ENCODE peak calls at places on chromosomes 5 and 9, in seven cellular contexts. Y is stimulated activated CD4-positive, alpha-beta T cell treated with anti-CD3 and anti-CD28 coated beads, TNF-alpha, amount 100 ng/mL, for 1 hour; F is activated T-cell treated with anti-CD3 and anti-CD28 coated beads for 1 hour; T is CD8-positive, alpha-beta memory T cell; O is CD8-positive, alpha-beta T cell; Z is hepatocyte; B is HCEC 1CT. S is an unnamed sample.

GRCh38 chr9:13083973-13084528 is 195.4 kb downstream of the MPDZ start:
- DNase-seq in Y (no peak), F (no peak), T (no peak), O (no peak), Z (no peak), B (peak), S (peak)

GRCh38 chr9:99059074-99059894 is 45.6 kb upstream of the TGFBR1 start:
- DNase-seq in Y (no peak), F (no peak), T (peak), O (no peak), Z (no peak), B (no peak), S (no peak)

GRCh38 chr9:90271707-90272106 is 370.9 kb downstream of the DIRAS2 start:
- DNase-seq in Y (no peak), F (no peak), T (no peak), O (no peak), Z (no peak), B (no peak), S (no peak)

GRCh38 chr5:175460126-175460525 is 16.1 kb upstream of the DRD1 start:
- DNase-seq in Y (no peak), F (no peak), T (no peak), O (no peak), Z (peak), B (no peak), S (peak)

GRCh38 chr5:56319281-56320242 is 86.4 kb upstream of the ANKRD55 start:
- DNase-seq in Y (no peak), F (no peak), T (no peak), O (no peak), Z (no peak), B (peak), S (peak)

GRCh38 chr5:179284751-179285191 is 60.5 kb downstream of the ADAMTS2 start:
- DNase-seq in Y (no peak), F (no peak), T (no peak), O (no peak), Z (no peak), B (no peak), S (peak)

GRCh38 chr5:85921590-85921989 is 696.2 kb upstream of the COX7C start:
- DNase-seq in Y (no peak), F (no peak), T (no peak), O (no peak), Z (no peak), B (no peak), S (no peak)

GRCh38 chr9:89309166-89309565 is 1.8 kb upstream of the CKS2 start:
- DNase-seq in Y (no peak), F (no peak), T (no peak), O (no peak), Z (no peak), B (no peak), S (no peak)

GRCh38 chr9:111662851-111663823 is 1.7 kb downstream of the GNG10 start:
- DNase-seq in Y (no peak), F (peak), T (peak), O (no peak), Z (peak), B (no peak), S (no peak)

GRCh38 chr5:27474395-27474794 is 436.0 kb upstream of the CDH9 start:
- DNase-seq in Y (no peak), F (no peak), T (no peak), O (no peak), Z (no peak), B (no peak), S (no peak)

GRCh38 chr5:6632324-6632930 is 417 bp downstream of the NSUN2 start:
- DNase-seq in Y (peak), F (no peak), T (no peak), O (no peak), Z (no peak), B (peak), S (no peak)

GRCh38 chr9:79471577-79472543 is 99.9 kb upstream of the TLE4 start:
- DNase-seq in Y (no peak), F (peak), T (peak), O (peak), Z (peak), B (peak), S (peak)

GRCh38 chr5:151178779-151179488 is 21.4 kb upstream of the ANXA6 start:
- DNase-seq in Y (no peak), F (no peak), T (no peak), O (no peak), Z (no peak), B (no peak), S (no peak)

GRCh38 chr5:95445442-95445841 is 54.3 kb downstream of the FAM81B start:
- DNase-seq in Y (no peak), F (no peak), T (no peak), O (no peak), Z (no peak), B (no peak), S (no peak)

S was measured in IMR-90.